ENCODE peak calls at places on chromosome 1, in ten cellular contexts. P is stomach, C is transverse colon, R is sigmoid colon, S is A549, F is suprapubic skin, H is tibial nerve, T is H1, E is esophagus muscularis mucosa, O is GM12878. W is an unnamed sample.

GRCh38 chr1:99956755-99957154 is 13.0 kb upstream of the SLC35A3 start:
- DNase-seq in O (no peak), P (no peak), E (no peak), T (no peak), R (no peak), F (no peak), H (no peak), S (no peak), C (no peak), W (no peak)

GRCh38 chr1:44660176-44660575 is 14.1 kb downstream of the TMEM53 start:
- DNase-seq in E (no peak), T (no peak), P (peak; percentile 91), C (peak; percentile 48), O (no peak), S (no peak), F (no peak), R (peak; percentile 90), H (no peak), W (no peak)

GRCh38 chr1:205528887-205529825 is 24.7 kb downstream of the CDK18 start:
- DNase-seq in O (no peak), T (peak; percentile 100), F (peak; percentile 91), E (no peak), R (peak; percentile 89), C (peak; percentile 85), S (peak; percentile 88), P (peak; percentile 89), H (peak; percentile 83), W (peak; percentile 80)

GRCh38 chr1:172993640-172994039 is 57.1 kb downstream of the TNFSF18 start:
- DNase-seq in F (no peak), E (no peak), S (no peak), H (no peak), T (no peak), O (no peak), P (no peak), R (no peak), C (no peak), W (no peak)

GRCh38 chr1:151837841-151838490 is 1.7 kb downstream of the C2CD4D start:
- DNase-seq in P (no peak), E (no peak), T (no peak), F (no peak), C (no peak), S (no peak), R (no peak), H (no peak), O (no peak), W (no peak)

GRCh38 chr1:162902372-162902771 is 41.4 kb upstream of the CCDC190 start:
- DNase-seq in R (no peak), S (no peak), O (no peak), E (no peak), P (no peak), T (no peak), F (no peak), H (no peak), C (no peak), W (no peak)

GRCh38 chr1:12548279-12549105 is 69.5 kb downstream of the DHRS3 start:
- DNase-seq in P (no peak), S (no peak), T (no peak), R (peak; percentile 68), H (no peak), F (no peak), C (no peak), O (no peak), E (no peak), W (peak; percentile 57)

GRCh38 chr1:193367863-193368262 is 181.4 kb upstream of the B3GALT2 start:
- DNase-seq in S (no peak), C (no peak), H (no peak), P (no peak), F (no peak), R (no peak), E (no peak), T (no peak), O (no peak), W (no peak)

GRCh38 chr1:8911416-8912309 is 33.2 kb upstream of the ENO1 start:
- DNase-seq in R (no peak), O (no peak), C (no peak), P (no peak), F (no peak), T (no peak), E (no peak), H (no peak), S (no peak), W (no peak)

GRCh38 chr1:222586842-222587241 is 2.9 kb downstream of the TAF1A start:
- DNase-seq in F (no peak), C (no peak), S (no peak), H (no peak), T (no peak), O (no peak), P (no peak), R (no peak), E (no peak), W (no peak)

GRCh38 chr1:186950547-186950946 is 121.8 kb downstream of the PLA2G4A start:
- DNase-seq in H (no peak), R (no peak), C (no peak), T (no peak), S (peak; percentile 5), E (no peak), F (no peak), O (no peak), P (no peak), W (no peak)

GRCh38 chr1:15735304-15736034 is 589 bp upstream of the SLC25A34 start:
- DNase-seq in H (no peak), R (no peak), O (no peak), T (no peak), P (peak; percentile 65), S (no peak), E (no peak), F (no peak), C (peak; percentile 36), W (no peak)

GRCh38 chr1:203663294-203663693 is 36.7 kb downstream of the ATP2B4 start:
- DNase-seq in H (no peak), P (no peak), S (peak; percentile 31), T (no peak), C (no peak), O (no peak), F (no peak), R (no peak), E (no peak), W (no peak)

GRCh38 chr1:180267761-180268555 is 37.9 kb downstream of the LHX4 start:
- DNase-seq in F (peak; percentile 67), R (peak; percentile 26), S (no peak), T (peak; percentile 33), E (no peak), H (no peak), O (no peak), C (no peak), P (no peak), W (no peak)
- TF ChIP-seq EP300 in F (no peak), R (no peak), S (no peak), T (no peak), E (no peak), H (no peak), O (no peak), C (no peak), P (no peak), W (no peak)

GRCh38 chr1:4696753-4697152 is 42.3 kb downstream of the AJAP1 start:
- DNase-seq in R (no peak), E (no peak), C (no peak), T (no peak), S (no peak), P (no peak), F (no peak), H (no peak), O (no peak), W (no peak)

GRCh38 chr1:4693891-4694290 is 39.5 kb downstream of the AJAP1 start:
- DNase-seq in P (no peak), S (no peak), E (no peak), O (no peak), F (no peak), R (no peak), C (no peak), H (no peak), T (no peak), W (no peak)

GRCh38 chr1:4694492-4694891 is 40.1 kb downstream of the AJAP1 start:
- DNase-seq in P (no peak), S (no peak), O (no peak), F (no peak), C (no peak), H (no peak), R (no peak), E (no peak), T (no peak), W (no peak)

GRCh38 chr1:4696161-4696745 is 41.8 kb downstream of the AJAP1 start:
- DNase-seq in C (no peak), R (no peak), F (no peak), H (no peak), E (no peak), T (no peak), S (no peak), O (no peak), P (no peak), W (no peak)

GRCh38 chr1:4695241-4695640 is 40.8 kb downstream of the AJAP1 start:
- DNase-seq in T (no peak), O (no peak), E (no peak), C (no peak), R (no peak), H (no peak), F (no peak), P (no peak), S (no peak), W (no peak)
- H3K9me3 ChIP-seq in T (no peaks in the 10 kb centered on the region), O (no peaks in the 10 kb centered on the region), E (no peaks in the 10 kb centered on the region), C (no peaks in the 10 kb centered on the region), R (no peaks in the 10 kb centered on the region), H (peaks cover 5% of the 10 kb centered on the region), F (no peaks in the 10 kb centered on the region), P (peaks cover 10% of the 10 kb centered on the region), S (no peaks in the 10 kb centered on the region), W (no peaks in the 10 kb centered on the region)

GRCh38 chr1:167904641-167905040 is 9.3 kb downstream of the ADCY10 start:
- DNase-seq in P (no peak), H (no peak), O (no peak), T (no peak), S (no peak), R (no peak), F (no peak), E (no peak), C (no peak), W (no peak)

GRCh38 chr1:167900907-167901306 is 13.0 kb downstream of the ADCY10 start:
- DNase-seq in P (no peak), R (no peak), T (no peak), F (no peak), E (no peak), H (no peak), O (no peak), C (no peak), S (no peak), W (no peak)

GRCh38 chr1:167898578-167899222 is 15.2 kb downstream of the ADCY10 start:
- DNase-seq in H (no peak), T (no peak), C (no peak), O (no peak), R (no peak), S (no peak), P (no peak), E (no peak), F (no peak), W (no peak)

GRCh38 chr1:167893798-167894197 is 20.1 kb downstream of the ADCY10 start:
- DNase-seq in O (no peak), P (no peak), F (no peak), C (no peak), E (no peak), R (no peak), H (no peak), T (no peak), S (no peak), W (no peak)

GRCh38 chr1:167899253-167899681 is 14.7 kb downstream of the ADCY10 start:
- DNase-seq in H (peak; percentile 21), R (peak; percentile 71), F (no peak), E (no peak), S (no peak), C (no peak), T (no peak), P (peak; percentile 93), O (peak; percentile 55), W (no peak)
- TF ChIP-seq EP300 in H (no peak), R (no peak), F (no peak), E (no peak), S (no peak), C (no peak), T (no peak), P (no peak), O (no peak), W (no peak)

GRCh38 chr1:52263153-52263910 is 102.7 kb downstream of the CC2D1B start:
- DNase-seq in O (no peak), H (no peak), C (peak; percentile 13), T (no peak), E (no peak), P (no peak), S (no peak), R (no peak), F (no peak), W (no peak)
- H3K9me3 ChIP-seq in O (no peaks in the 10 kb centered on the region), H (no peaks in the 10 kb centered on the region), C (no peaks in the 10 kb centered on the region), T (no peaks in the 10 kb centered on the region), E (no peaks in the 10 kb centered on the region), P (no peaks in the 10 kb centered on the region), S (no peaks in the 10 kb centered on the region), R (no peaks in the 10 kb centered on the region), F (no peaks in the 10 kb centered on the region), W (no peaks in the 10 kb centered on the region)

W was measured in ovary.